ENCODE peak calls at places on chromosomes 16 and 17, in four cellular contexts. C, D, Q and L are unnamed samples.

GRCh38 chr16:29909398-29909797 is 9.1 kb downstream of the ASPHD1 start:
- DNase-seq in C (no peak), Q (no peak), D (no peak), L (peak)

GRCh38 chr17:57672971-57673370 is 72.1 kb downstream of the CCDC182 start:
- DNase-seq in C (no peak), D (no peak), Q (peak), L (no peak)

GRCh38 chr16:83211711-83212110 is 584.9 kb downstream of the CDH13 start:
- DNase-seq in C (no peak), Q (no peak), D (no peak), L (no peak)

GRCh38 chr16:12160815-12161550 is 184.4 kb downstream of the SNX29 start:
- DNase-seq in Q (no peak), D (no peak), C (no peak), L (no peak)

GRCh38 chr16:71421911-71422310 is 19.9 kb downstream of the TLE7 start:
- DNase-seq in D (no peak), C (no peak), Q (no peak), L (peak)

GRCh38 chr17:63435681-63436522 is 10.2 kb downstream of the CYB561 start:
- DNase-seq in D (no peak), C (no peak), Q (no peak), L (no peak)

GRCh38 chr17:17228521-17229279 is 8.3 kb downstream of the FLCN start:
- DNase-seq in Q (no peak), C (no peak), D (no peak), L (no peak)

GRCh38 chr17:39716073-39716818 is 14.1 kb downstream of the MIEN1 start:
- DNase-seq in C (no peak), Q (no peak), D (no peak), L (no peak)

GRCh38 chr17:74635418-74635817 is 11.9 kb upstream of the CD300E start:
- DNase-seq in D (peak), C (no peak), Q (peak), L (no peak)

GRCh38 chr17:46011711-46012505 is 12.9 kb downstream of the STH start:
- DNase-seq in Q (no peak), C (no peak), D (no peak), L (no peak)

GRCh38 chr16:62105244-62105643 is 69.0 kb upstream of the CDH8 start:
- DNase-seq in C (no peak), Q (no peak), D (no peak), L (no peak)

GRCh38 chr17:49779730-49780220 is 8.7 kb upstream of the KAT7 start:
- DNase-seq in D (no peak), C (peak), Q (no peak), L (peak)

GRCh38 chr16:19680972-19681371 is 37.1 kb downstream of the KNOP1 start:
- DNase-seq in C (no peak), Q (no peak), D (no peak), L (no peak)

GRCh38 chr16:48272837-48273421 is 25.6 kb upstream of the ABCC11 start:
- DNase-seq in D (no peak), Q (no peak), C (no peak), L (no peak)

GRCh38 chr17:69762766-69763165 is 312.3 kb upstream of the KCNJ16 start:
- DNase-seq in C (no peak), Q (no peak), D (no peak), L (peak)

GRCh38 chr16:85616608-85617311 is 3.6 kb downstream of the GSE1 start:
- DNase-seq in C (peak), D (no peak), Q (no peak), L (no peak)

GRCh38 chr17:49681336-49681735 is 3.4 kb upstream of the SPOP start:
- DNase-seq in Q (no peak), C (no peak), D (no peak), L (no peak)

GRCh38 chr17:49371178-49371834 is 9.3 kb upstream of the ZNF652 start:
- DNase-seq in C (no peak), D (no peak), Q (no peak), L (no peak)

GRCh38 chr17:65967372-65967771 is 224.6 kb downstream of the CEP112 start:
- DNase-seq in Q (no peak), C (no peak), D (no peak), L (no peak)

GRCh38 chr17:5203908-5204294 is 12.2 kb upstream of the ZNF594 start:
- DNase-seq in Q (no peak), C (no peak), D (no peak), L (peak)

GRCh38 chr17:65544658-65545057 is 16.8 kb downstream of the AXIN2 start:
- DNase-seq in Q (no peak), D (no peak), C (no peak), L (no peak)

GRCh38 chr16:73171380-73171779 is 123.5 kb upstream of the ZFHX3 start:
- DNase-seq in Q (no peak), D (no peak), C (no peak), L (no peak)

GRCh38 chr16:53156516-53156915 is 101.7 kb downstream of the CHD9 start:
- DNase-seq in C (no peak), D (no peak), Q (no peak), L (no peak)